ENCODE peak calls at places on chromosome 3, in six cellular contexts. X is uterus, H is endothelial cell, Z is fibroblast of the aortic adventitia, Y is cardiac muscle cell, A is osteoblast. R is an unnamed sample.

GRCh38 chr3:72977060-72977459 is 19.6 kb upstream of the PPP4R2 start:
- DNase-seq in Z (no peak), X (no peak), Y (no peak), A (no peak), H (no peak), R (no peak)

GRCh38 chr3:28973621-28974020 is 307.2 kb upstream of the RBMS3 start:
- DNase-seq in H (no peak), Z (peak; percentile 49), Y (no peak), A (peak; percentile 56), X (no peak), R (no peak)

GRCh38 chr3:146682176-146682575 is 77.0 kb upstream of the PLSCR5 start:
- DNase-seq in A (no peak), X (no peak), H (no peak), Z (peak; percentile 25), Y (no peak), R (no peak)

GRCh38 chr3:146640955-146641867 is 36.1 kb upstream of the PLSCR5 start:
- DNase-seq in A (no peak), X (no peak), Y (peak; percentile 64), Z (peak; percentile 69), H (peak; percentile 28), R (no peak)

GRCh38 chr3:47778746-47779145 is 2.9 kb downstream of the SMARCC1 start:
- DNase-seq in Y (no peak), A (peak; percentile 6), Z (no peak), H (no peak), X (no peak), R (no peak)

GRCh38 chr3:100245932-100246331 is 14.9 kb upstream of the TBC1D23 start:
- DNase-seq in A (peak; percentile 10), H (no peak), Z (peak; percentile 27), X (no peak), Y (no peak), R (no peak)

GRCh38 chr3:48524970-48525369 is 21.0 kb upstream of the SHISA5 start:
- DNase-seq in Y (no peak), X (no peak), A (peak; percentile 43), H (no peak), Z (no peak), R (no peak)

GRCh38 chr3:150270883-150271577 is 137.1 kb upstream of the TSC22D2 start:
- DNase-seq in H (no peak), X (no peak), Y (no peak), A (peak; percentile 9), Z (no peak), R (no peak)

GRCh38 chr3:188605231-188605630 is 451.3 kb downstream of the LPP start:
- DNase-seq in Y (no peak), A (no peak), H (no peak), X (no peak), Z (peak; percentile 23), R (no peak)

GRCh38 chr3:52990637-52991036 is 55.2 kb downstream of the SFMBT1 start:
- DNase-seq in A (no peak), H (no peak), Z (no peak), X (no peak), Y (no peak), R (no peak)

GRCh38 chr3:52983828-52984227 is 62.0 kb downstream of the SFMBT1 start:
- DNase-seq in A (no peak), H (no peak), Y (no peak), X (no peak), Z (no peak), R (no peak)

GRCh38 chr3:52986049-52986448 is 59.8 kb downstream of the SFMBT1 start:
- DNase-seq in X (no peak), Z (peak; percentile 10), A (no peak), H (no peak), Y (no peak), R (no peak)

GRCh38 chr3:52983336-52983807 is 62.5 kb downstream of the SFMBT1 start:
- DNase-seq in Y (no peak), H (no peak), A (no peak), X (no peak), Z (no peak), R (no peak)

DNA sequence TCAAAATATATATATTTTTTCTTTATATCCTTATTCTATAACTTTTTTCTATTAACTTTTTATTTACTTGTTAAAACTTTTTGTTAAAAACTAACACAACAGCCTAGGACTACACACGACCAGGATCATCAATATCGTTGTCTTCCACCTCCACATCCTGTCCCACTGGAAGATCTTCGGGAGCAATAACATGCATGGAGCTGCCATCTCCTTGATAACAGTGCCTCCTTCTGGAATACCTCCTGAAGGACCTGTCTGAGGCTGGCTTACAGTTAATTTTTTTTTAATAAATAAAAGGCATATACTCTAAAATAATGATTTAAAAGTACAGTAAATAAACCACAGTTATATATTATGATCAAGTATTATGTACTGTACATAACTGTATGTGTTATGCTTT is 58.9 kb downstream of the SFMBT1 start:
- DNase-seq in A (no peak), Z (peak; percentile 59), Y (peak; percentile 2), X (no peak), H (peak; percentile 22), R (no peak)
- TF ChIP-seq CTCF in A (peak; percentile 61), Z (peak; percentile 41), Y (peak; percentile 36), X (no peak), H (no peak), R (no peak)

GRCh38 chr3:64221564-64222257 is 3.6 kb downstream of the PRICKLE2 start:
- DNase-seq in A (no peak), H (no peak), Y (no peak), Z (no peak), X (no peak), R (no peak)

GRCh38 chr3:64223809-64224570 is 1.3 kb downstream of the PRICKLE2 start:
- DNase-seq in A (peak; percentile 2), Y (no peak), H (no peak), Z (peak; percentile 80), X (peak; percentile 44), R (no peak)

GRCh38 chr3:64225695-64226499 is 631 bp upstream of the PRICKLE2 start:
- DNase-seq in A (peak; percentile 2), Y (no peak), H (no peak), X (no peak), Z (no peak), R (no peak)

GRCh38 chr3:64222501-64222900 is 2.8 kb downstream of the PRICKLE2 start:
- DNase-seq in A (peak; percentile 2), H (no peak), Z (no peak), Y (no peak), X (no peak), R (no peak)

DNA sequence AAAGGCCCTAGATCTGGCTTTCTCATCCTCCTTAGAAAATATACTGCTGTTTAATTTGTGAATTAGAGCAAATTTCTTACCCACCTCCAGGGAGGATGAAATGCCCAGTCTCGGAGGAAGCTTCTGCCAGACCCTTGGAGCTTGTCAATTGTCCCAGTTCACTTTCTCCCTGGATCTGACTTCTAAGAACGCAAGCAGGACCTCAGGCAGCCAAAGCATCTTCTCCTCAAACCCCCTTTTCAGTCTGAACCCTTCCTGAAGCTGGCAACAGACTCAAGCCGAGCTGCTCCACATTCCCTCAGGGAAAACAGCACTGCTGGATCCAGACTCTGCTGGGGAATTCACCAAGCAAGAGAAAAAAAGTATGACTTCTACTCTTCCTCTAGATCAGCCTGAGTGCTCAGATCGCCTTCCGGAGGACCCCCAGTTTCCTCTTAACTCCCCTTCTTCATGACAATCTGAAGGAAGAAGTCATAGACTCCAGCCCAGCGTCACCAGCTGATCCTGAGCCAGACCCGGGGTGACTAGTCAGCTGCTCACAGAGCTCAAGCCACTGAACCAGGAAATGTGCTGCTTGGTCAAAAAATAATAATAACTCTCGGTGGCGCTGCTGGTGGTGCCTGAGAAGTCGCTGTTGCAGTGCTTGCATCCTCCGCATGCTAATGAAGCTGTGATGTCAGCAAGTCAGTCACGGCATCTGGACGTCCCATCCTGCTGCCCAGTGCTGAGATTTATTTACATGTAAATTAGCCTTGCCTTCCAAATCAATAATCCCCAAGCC is at the start of gene PRICKLE2:
- DNase-seq in A (peak; percentile 58), Z (peak; percentile 90), X (peak; percentile 78), H (peak; percentile 38), Y (peak; percentile 41), R (no peak)
- TF ChIP-seq CTCF in A (peak; percentile 43), Z (peak; percentile 34), X (peak; percentile 35), H (no peak), Y (peak; percentile 25), R (no peak)

GRCh38 chr3:138426211-138426610 is 8.2 kb upstream of the ESYT3 start:
- DNase-seq in H (no peak), A (peak; percentile 80), Z (peak; percentile 50), X (no peak), Y (peak; percentile 58), R (no peak)
- TF ChIP-seq CTCF in H (no peak), A (peak; percentile 63), Z (peak; percentile 60), X (peak; percentile 39), Y (peak; percentile 62), R (peak; percentile 15)

GRCh38 chr3:98188553-98188952 is 22.1 kb downstream of the OR5H15 start:
- DNase-seq in X (no peak), Y (peak; percentile 1), Z (no peak), A (no peak), H (no peak), R (no peak)
- TF ChIP-seq CTCF in X (no peak), Y (no peak), Z (peak; percentile 13), A (no peak), H (peak; percentile 41), R (no peak)

GRCh38 chr3:187256217-187256616 is 35.3 kb downstream of the MASP1 start:
- DNase-seq in X (no peak), A (no peak), H (no peak), Y (no peak), Z (no peak), R (no peak)
- TF ChIP-seq CTCF in X (no peak), A (no peak), H (peak; percentile 15), Y (no peak), Z (no peak), R (peak; percentile 36)

R was measured in mesothelial cell of epicardium.